ENCODE peak calls at places on chromosomes 1 and 21, in four cellular contexts. One of them, this sample, is unnamed. For H3K9me3, the result is how much of the 10 kb centered on the place peaks cover.

GRCh38 chr1:154669464-154670282 is 61.7 kb upstream of the ADAR start:
- DNase-seq in ascending aorta: peak
- DNase-seq in heart left ventricle: peak
- DNase-seq in tibial nerve: peak
- DNase-seq in this sample: peak

GRCh38 chr1:210248341-210248740 is 15.7 kb downstream of the SERTAD4 start:
- DNase-seq in ascending aorta: no peak
- DNase-seq in heart left ventricle: no peak
- DNase-seq in tibial nerve: no peak
- DNase-seq in this sample: no peak

GRCh38 chr21:16908087-16908486 is 604.8 kb upstream of the CXADR start:
- DNase-seq in ascending aorta: no peak
- DNase-seq in heart left ventricle: no peak
- DNase-seq in tibial nerve: no peak
- DNase-seq in this sample: no peak

GRCh38 chr1:43783671-43784205 is 76.4 kb downstream of the ST3GAL3 start:
- DNase-seq in ascending aorta: no peak
- DNase-seq in heart left ventricle: no peak
- DNase-seq in tibial nerve: no peak
- DNase-seq in this sample: no peak

GRCh38 chr1:60343736-60344135 is 270.2 kb upstream of the C1orf87 start:
- DNase-seq in ascending aorta: no peak
- DNase-seq in heart left ventricle: no peak
- DNase-seq in tibial nerve: no peak
- DNase-seq in this sample: no peak

GRCh38 chr1:202255343-202255742 is 61.7 kb downstream of the LGR6 start:
- DNase-seq in ascending aorta: peak
- DNase-seq in heart left ventricle: no peak
- DNase-seq in tibial nerve: no peak
- DNase-seq in this sample: no peak

GRCh38 chr1:232600430-232601258 is 29.3 kb downstream of the SIPA1L2 start:
- DNase-seq in ascending aorta: no peak
- DNase-seq in heart left ventricle: no peak
- DNase-seq in tibial nerve: no peak
- DNase-seq in this sample: no peak

GRCh38 chr21:29487154-29487553 is 188.4 kb downstream of the BACH1 start:
- DNase-seq in ascending aorta: no peak
- DNase-seq in heart left ventricle: no peak
- DNase-seq in tibial nerve: no peak
- DNase-seq in this sample: no peak

GRCh38 chr1:41537788-41538351 is 53.4 kb upstream of the EDN2 start:
- DNase-seq in ascending aorta: peak
- DNase-seq in heart left ventricle: no peak
- DNase-seq in tibial nerve: no peak
- DNase-seq in this sample: peak

GRCh38 chr1:32464191-32464715 is 619 bp upstream of the ZBTB8B start:
- DNase-seq in ascending aorta: no peak
- DNase-seq in heart left ventricle: no peak
- DNase-seq in tibial nerve: no peak
- DNase-seq in this sample: no peak

GRCh38 chr1:36086529-36087232 is 2.0 kb upstream of the ADPRS start:
- DNase-seq in ascending aorta: no peak
- DNase-seq in heart left ventricle: no peak
- DNase-seq in tibial nerve: no peak
- DNase-seq in this sample: no peak

GRCh38 chr1:73998348-73998959 is 199.5 kb downstream of the LRRIQ3 start:
- DNase-seq in ascending aorta: no peak
- DNase-seq in heart left ventricle: no peak
- DNase-seq in tibial nerve: no peak
- DNase-seq in this sample: no peak

GRCh38 chr1:210201671-210202070 is 30.9 kb upstream of the SERTAD4 start:
- DNase-seq in ascending aorta: no peak
- DNase-seq in heart left ventricle: no peak
- DNase-seq in tibial nerve: no peak
- DNase-seq in this sample: no peak

GRCh38 chr1:153251562-153251961 is 7.9 kb upstream of the LORICRIN start:
- DNase-seq in ascending aorta: no peak
- DNase-seq in heart left ventricle: no peak
- DNase-seq in tibial nerve: no peak
- DNase-seq in this sample: no peak

GRCh38 chr1:117605811-117606607 is at the start of gene TENT5C:
- DNase-seq in ascending aorta: peak
- DNase-seq in heart left ventricle: peak
- DNase-seq in tibial nerve: peak
- DNase-seq in this sample: peak

GRCh38 chr1:38571726-38572125 is 287.8 kb downstream of the RRAGC start:
- DNase-seq in ascending aorta: peak
- DNase-seq in heart left ventricle: no peak
- DNase-seq in tibial nerve: no peak
- DNase-seq in this sample: no peak

GRCh38 chr1:110209715-110210603 is at the start of gene KCNC4:
- DNase-seq in ascending aorta: peak
- DNase-seq in heart left ventricle: peak
- DNase-seq in tibial nerve: peak
- DNase-seq in this sample: peak
- TF ChIP-seq CTCF in ascending aorta: no peak
- TF ChIP-seq CTCF in heart left ventricle: no peak
- TF ChIP-seq CTCF in tibial nerve: peak
- TF ChIP-seq CTCF in this sample: no peak

GRCh38 chr1:51504806-51505525 is 14.1 kb downstream of the EPS15 start:
- DNase-seq in ascending aorta: no peak
- DNase-seq in heart left ventricle: no peak
- DNase-seq in tibial nerve: no peak
- DNase-seq in this sample: no peak
- H3K27ac ChIP-seq in ascending aorta: no peak
- H3K27ac ChIP-seq in heart left ventricle: no peak
- H3K27ac ChIP-seq in tibial nerve: no peak
- H3K27ac ChIP-seq in this sample: no peak

DNA sequence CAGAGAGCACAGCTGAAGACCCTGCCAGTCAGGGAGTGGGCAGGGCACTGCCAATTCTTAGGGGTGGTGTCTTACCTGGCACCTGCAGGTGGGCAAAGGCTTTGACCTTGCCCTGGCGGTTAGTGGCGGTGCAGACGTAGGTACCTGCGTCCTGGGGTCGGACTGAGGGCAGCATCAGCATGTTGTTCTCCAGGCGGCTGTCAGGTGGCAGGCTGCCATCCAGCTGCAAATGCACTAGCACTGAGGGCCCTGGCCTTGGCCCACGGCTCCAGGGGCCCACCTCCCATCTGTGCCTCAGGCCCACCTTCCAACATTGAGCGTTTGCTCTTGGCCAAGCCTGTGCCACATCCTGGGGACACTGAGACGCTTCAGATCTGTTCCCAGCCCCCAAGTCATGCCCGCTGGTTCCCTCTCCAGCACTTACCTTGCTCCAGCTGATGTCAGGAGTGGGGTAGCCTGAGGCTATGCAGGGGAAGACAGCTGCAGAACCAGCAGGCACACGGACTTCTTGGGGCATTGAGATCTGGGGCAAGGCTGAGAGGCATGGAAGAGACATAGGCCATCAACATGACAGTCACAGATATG is 21.4 kb downstream of the LDLRAD2 start:
- DNase-seq in ascending aorta: no peak
- DNase-seq in heart left ventricle: no peak
- DNase-seq in tibial nerve: no peak
- DNase-seq in this sample: no peak
- H3K9me3 ChIP-seq in ascending aorta: under half
- H3K9me3 ChIP-seq in heart left ventricle: under half
- H3K9me3 ChIP-seq in tibial nerve: under half
- H3K9me3 ChIP-seq in this sample: under half

DNA sequence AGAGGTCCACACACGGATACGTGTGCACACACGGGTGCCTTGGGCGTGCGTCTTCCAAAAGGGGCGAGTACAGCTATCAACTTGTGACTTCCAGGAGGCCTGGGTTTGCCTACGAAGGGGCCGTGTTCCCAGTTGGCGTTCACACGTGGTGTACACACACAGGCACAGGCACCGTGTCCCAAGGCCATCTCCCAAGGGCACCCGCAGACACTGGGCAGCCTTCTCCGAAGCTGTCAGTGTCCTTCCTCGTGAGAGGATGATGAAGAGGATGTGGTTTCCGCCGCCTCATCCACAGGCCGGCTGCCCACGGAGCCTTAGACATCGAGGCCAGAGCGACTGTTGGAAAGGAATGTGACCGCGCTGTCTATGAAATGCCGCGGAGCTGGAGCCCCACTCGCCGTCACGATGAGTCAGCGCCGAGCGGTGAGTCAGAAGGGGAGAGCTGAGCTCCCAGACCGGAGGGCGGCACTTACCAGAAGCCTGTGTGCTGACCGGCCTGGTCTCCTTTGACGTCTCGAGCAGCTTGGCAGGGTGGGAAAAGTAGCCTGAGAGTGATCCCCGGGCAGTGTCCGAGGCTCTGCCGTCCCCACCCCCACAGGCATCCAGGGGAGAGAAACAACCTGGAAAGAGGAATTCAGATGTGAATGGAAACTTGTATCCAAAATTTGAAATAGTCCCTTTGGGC is 141.4 kb upstream of the ARHGEF16 start:
- DNase-seq in ascending aorta: peak
- DNase-seq in heart left ventricle: peak
- DNase-seq in tibial nerve: peak
- DNase-seq in this sample: peak
- TF ChIP-seq CTCF in ascending aorta: no peak
- TF ChIP-seq CTCF in heart left ventricle: no peak
- TF ChIP-seq CTCF in tibial nerve: no peak
- TF ChIP-seq CTCF in this sample: no peak

GRCh38 chr1:13792429-13792828 is 92.4 kb downstream of the PRDM2 start:
- DNase-seq in ascending aorta: peak
- DNase-seq in heart left ventricle: no peak
- DNase-seq in tibial nerve: no peak
- DNase-seq in this sample: no peak

GRCh38 chr1:13793088-13793730 is 93.2 kb downstream of the PRDM2 start:
- DNase-seq in ascending aorta: no peak
- DNase-seq in heart left ventricle: no peak
- DNase-seq in tibial nerve: no peak
- DNase-seq in this sample: no peak

GRCh38 chr1:13786541-13786940 is 86.6 kb downstream of the PRDM2 start:
- DNase-seq in ascending aorta: no peak
- DNase-seq in heart left ventricle: no peak
- DNase-seq in tibial nerve: no peak
- DNase-seq in this sample: no peak

GRCh38 chr1:13788795-13789194 is 88.8 kb downstream of the PRDM2 start:
- DNase-seq in ascending aorta: no peak
- DNase-seq in heart left ventricle: no peak
- DNase-seq in tibial nerve: no peak
- DNase-seq in this sample: no peak

GRCh38 chr1:13790290-13791035 is 90.5 kb downstream of the PRDM2 start:
- DNase-seq in ascending aorta: no peak
- DNase-seq in heart left ventricle: no peak
- DNase-seq in tibial nerve: no peak
- DNase-seq in this sample: no peak
- H3K27ac ChIP-seq in ascending aorta: no peak
- H3K27ac ChIP-seq in heart left ventricle: no peak
- H3K27ac ChIP-seq in tibial nerve: no peak
- H3K27ac ChIP-seq in this sample: no peak

GRCh38 chr1:49765034-49765433 is 258.7 kb downstream of the AGBL4 start:
- DNase-seq in ascending aorta: no peak
- DNase-seq in heart left ventricle: no peak
- DNase-seq in tibial nerve: no peak
- DNase-seq in this sample: no peak
- H3K9me3 ChIP-seq in ascending aorta: under half
- H3K9me3 ChIP-seq in heart left ventricle: under half
- H3K9me3 ChIP-seq in tibial nerve: under half
- H3K9me3 ChIP-seq in this sample: under half

GRCh38 chr1:67814121-67814772 is 19.0 kb downstream of the GNG12 start:
- DNase-seq in ascending aorta: no peak
- DNase-seq in heart left ventricle: no peak
- DNase-seq in tibial nerve: no peak
- DNase-seq in this sample: no peak

GRCh38 chr1:67811816-67812215 is 21.5 kb downstream of the GNG12 start:
- DNase-seq in ascending aorta: no peak
- DNase-seq in heart left ventricle: no peak
- DNase-seq in tibial nerve: no peak
- DNase-seq in this sample: no peak

GRCh38 chr1:67812225-67812624 is 21.0 kb downstream of the GNG12 start:
- DNase-seq in ascending aorta: no peak
- DNase-seq in heart left ventricle: no peak
- DNase-seq in tibial nerve: no peak
- DNase-seq in this sample: no peak

GRCh38 chr1:67807282-67807681 is 26.0 kb downstream of the GNG12 start:
- DNase-seq in ascending aorta: no peak
- DNase-seq in heart left ventricle: no peak
- DNase-seq in tibial nerve: no peak
- DNase-seq in this sample: no peak

DNA sequence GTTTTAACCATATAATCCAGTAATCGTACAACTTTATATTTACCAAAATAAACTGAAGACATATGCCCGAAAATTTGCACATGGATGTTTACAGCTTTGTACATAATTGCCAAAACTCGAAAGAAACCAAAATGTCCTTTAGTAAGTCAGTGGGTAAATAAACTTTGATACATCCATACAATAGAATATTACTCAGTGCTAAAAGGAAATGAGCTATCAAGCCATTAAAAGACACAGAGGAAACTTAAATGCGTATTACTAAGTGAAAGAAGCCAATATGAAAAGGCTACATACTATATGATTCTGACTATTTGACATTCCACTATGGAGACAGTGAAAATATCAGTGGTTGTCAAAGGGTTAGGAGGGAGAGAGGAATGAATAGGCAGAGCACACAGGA is 23.4 kb downstream of the GNG12 start:
- DNase-seq in ascending aorta: no peak
- DNase-seq in heart left ventricle: no peak
- DNase-seq in tibial nerve: no peak
- DNase-seq in this sample: no peak
- TF ChIP-seq CTCF in ascending aorta: no peak
- TF ChIP-seq CTCF in heart left ventricle: no peak
- TF ChIP-seq CTCF in tibial nerve: no peak
- TF ChIP-seq CTCF in this sample: no peak

GRCh38 chr1:225445644-225446297 is 17.9 kb upstream of the LBR start:
- DNase-seq in ascending aorta: peak
- DNase-seq in heart left ventricle: no peak
- DNase-seq in tibial nerve: no peak
- DNase-seq in this sample: no peak

GRCh38 chr1:225437710-225438437 is 10.0 kb upstream of the LBR start:
- DNase-seq in ascending aorta: no peak
- DNase-seq in heart left ventricle: no peak
- DNase-seq in tibial nerve: no peak
- DNase-seq in this sample: no peak

GRCh38 chr1:225440380-225440957 is 12.6 kb upstream of the LBR start:
- DNase-seq in ascending aorta: no peak
- DNase-seq in heart left ventricle: no peak
- DNase-seq in tibial nerve: no peak
- DNase-seq in this sample: no peak

GRCh38 chr1:225442156-225442555 is 14.3 kb upstream of the LBR start:
- DNase-seq in ascending aorta: peak
- DNase-seq in heart left ventricle: no peak
- DNase-seq in tibial nerve: no peak
- DNase-seq in this sample: no peak

GRCh38 chr1:225441314-225442119 is 13.7 kb upstream of the LBR start:
- DNase-seq in ascending aorta: peak
- DNase-seq in heart left ventricle: no peak
- DNase-seq in tibial nerve: no peak
- DNase-seq in this sample: no peak
- H3K27ac ChIP-seq in ascending aorta: no peak
- H3K27ac ChIP-seq in heart left ventricle: peak
- H3K27ac ChIP-seq in tibial nerve: no peak
- H3K27ac ChIP-seq in this sample: peak

GRCh38 chr1:160414836-160415235 is 14.5 kb downstream of the VANGL2 start:
- DNase-seq in ascending aorta: no peak
- DNase-seq in heart left ventricle: no peak
- DNase-seq in tibial nerve: no peak
- DNase-seq in this sample: no peak
- H3K9me3 ChIP-seq in ascending aorta: under half
- H3K9me3 ChIP-seq in heart left ventricle: under half
- H3K9me3 ChIP-seq in tibial nerve: under half
- H3K9me3 ChIP-seq in this sample: under half

This sample was measured in lower lobe of right lung.